ENCODE peak calls at places on chromosome 9, in six cellular contexts. Q is HCT116, D is HepG2, R is upper lobe of left lung, Y is K562, A is GM12878. J is an unnamed sample.

GRCh38 chr9:131270171-131271015 is 5.9 kb downstream of the FAM78A start:
- ATAC-seq in D (no peak), Q (no peak), Y (peak; percentile 10), R (peak; percentile 69), A (peak; percentile 31), J (peak; percentile 81)

GRCh38 chr9:134418986-134419683 is 92.9 kb downstream of the RXRA start:
- ATAC-seq in Y (no peak), D (peak; percentile 3), A (no peak), Q (peak; percentile 33), R (no peak), J (no peak)

GRCh38 chr9:110183208-110184145 is 24.5 kb downstream of the C9orf152 start:
- ATAC-seq in R (peak; percentile 80), Q (peak; percentile 89), A (peak; percentile 91), D (peak; percentile 67), Y (peak; percentile 95), J (peak; percentile 66)

GRCh38 chr9:79116709-79117108 is 455.1 kb upstream of the TLE4 start:
- ATAC-seq in Y (no peak), R (no peak), Q (no peak), D (no peak), A (no peak), J (no peak)

GRCh38 chr9:101397746-101398334 is 578 bp downstream of the MRPL50 start:
- ATAC-seq in A (peak; percentile 1), D (peak; percentile 5), R (no peak), Y (no peak), Q (no peak), J (no peak)

GRCh38 chr9:107739601-107740082 is 250.1 kb upstream of the KLF4 start:
- ATAC-seq in A (no peak), R (peak; percentile 80), Y (peak; percentile 45), D (no peak), Q (no peak), J (peak; percentile 24)

GRCh38 chr9:127640908-127641545 is 28.9 kb downstream of the STXBP1 start:
- ATAC-seq in R (no peak), Q (no peak), Y (no peak), D (no peak), A (no peak), J (no peak)

GRCh38 chr9:121499427-121500164 is at the start of gene GGTA1:
- ATAC-seq in R (peak; percentile 92), Q (peak; percentile 72), Y (peak; percentile 77), A (peak; percentile 34), D (peak; percentile 93), J (peak; percentile 77)

GRCh38 chr9:124040935-124041816 is 29.6 kb downstream of the LHX2 start:
- ATAC-seq in Y (peak; percentile 87), Q (peak; percentile 80), D (peak; percentile 58), A (peak; percentile 85), R (peak; percentile 82), J (peak; percentile 29)

GRCh38 chr9:95509851-95510529 is 6.8 kb downstream of the PTCH1 start:
- ATAC-seq in R (no peak), Q (no peak), D (no peak), Y (no peak), A (no peak), J (no peak)

GRCh38 chr9:95511952-95512750 is 4.6 kb downstream of the PTCH1 start:
- ATAC-seq in Y (no peak), R (no peak), D (no peak), A (no peak), Q (no peak), J (no peak)

GRCh38 chr9:95511232-95511951 is 5.4 kb downstream of the PTCH1 start:
- ATAC-seq in Y (peak; percentile 9), R (no peak), D (no peak), Q (peak; percentile 13), A (no peak), J (peak; percentile 14)

GRCh38 chr9:95508968-95509850 is 7.6 kb downstream of the PTCH1 start:
- ATAC-seq in A (peak; percentile 54), Q (peak; percentile 13), D (peak; percentile 27), R (peak; percentile 49), Y (peak; percentile 18), J (peak; percentile 38)

GRCh38 chr9:95510610-95511231 is 6.0 kb downstream of the PTCH1 start:
- ATAC-seq in D (peak; percentile 83), R (peak; percentile 86), Q (peak; percentile 79), Y (peak; percentile 76), A (peak; percentile 68), J (peak; percentile 90)
- TF ChIP-seq POLR2A in D (no peak), R (no peak), Q (no peak), Y (no peak), A (peak; percentile 78), J (peak; percentile 70)

DNA sequence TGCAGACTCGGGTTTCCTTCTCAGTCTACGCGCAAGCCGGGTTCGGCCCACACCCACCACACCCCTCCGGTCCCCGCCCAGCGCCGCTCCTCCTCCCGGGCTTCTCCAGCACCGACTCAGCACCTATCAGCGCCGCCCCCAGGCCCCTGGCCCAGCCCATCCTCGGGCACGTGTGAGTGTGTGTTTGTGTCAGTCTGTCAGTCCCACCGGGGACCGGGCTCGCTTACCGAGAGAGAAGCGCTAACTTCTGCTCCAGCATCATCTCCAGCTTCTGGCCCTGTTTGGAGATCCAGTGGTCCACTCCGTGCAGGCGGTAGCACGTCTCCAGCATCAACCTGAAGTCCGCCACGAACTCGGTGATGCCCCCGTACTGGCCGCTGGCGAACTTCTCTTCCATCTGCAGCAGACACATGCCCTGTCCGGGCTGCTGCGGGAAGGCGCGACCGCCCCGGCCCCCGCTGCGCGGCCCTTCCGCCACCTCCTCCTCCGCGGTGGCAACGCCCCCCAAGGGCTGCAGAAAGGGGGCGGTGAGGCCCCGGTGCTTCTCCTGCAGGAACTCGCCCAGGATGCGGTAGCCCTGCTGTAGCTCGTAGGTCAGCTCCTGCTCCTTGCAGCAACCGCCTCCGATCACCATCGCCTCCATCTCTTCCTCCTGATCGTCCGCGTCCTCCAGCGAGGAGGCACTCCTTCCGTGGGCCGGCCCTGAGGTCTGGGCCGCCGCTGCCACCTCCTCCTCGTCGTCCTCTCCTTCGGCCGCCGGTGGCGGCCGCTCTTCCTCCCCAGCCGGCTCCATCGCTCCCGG is 8.3 kb downstream of the RANBP6 start:
- ATAC-seq in R (peak; percentile 89), D (peak; percentile 94), Y (peak; percentile 96), Q (peak; percentile 84), A (peak; percentile 91), J (peak; percentile 61)
- TF ChIP-seq POLR2AphosphoS5 in R (peak; percentile 51), D (no peak), Y (no peak), Q (no peak), A (no peak), J (no peak)

GRCh38 chr9:137223078-137224040 is 1.3 kb upstream of the RNF208 start:
- ATAC-seq in D (peak; percentile 44), R (peak; percentile 96), Y (peak; percentile 84), A (peak; percentile 87), Q (peak; percentile 69), J (peak; percentile 94)
- TF ChIP-seq POLR2A in D (no peak), R (no peak), Y (peak; percentile 89), A (peak; percentile 79), Q (peak; percentile 58), J (peak; percentile 51)

GRCh38 chr9:81686614-81687520 is 2.5 kb downstream of the TLE1 start:
- ATAC-seq in Y (no peak), D (peak; percentile 79), R (peak; percentile 47), A (no peak), Q (peak; percentile 52), J (no peak)

GRCh38 chr9:81689343-81690175 is at the start of gene TLE1:
- ATAC-seq in A (no peak), Q (peak; percentile 89), Y (no peak), R (peak; percentile 95), D (peak; percentile 76), J (peak; percentile 97)

GRCh38 chr9:81685763-81686613 is 3.4 kb downstream of the TLE1 start:
- ATAC-seq in D (no peak), A (no peak), R (no peak), Y (no peak), Q (no peak), J (no peak)

GRCh38 chr9:81690251-81690851 is 1.0 kb upstream of the TLE1 start:
- ATAC-seq in R (no peak), Y (no peak), D (no peak), Q (no peak), A (no peak), J (no peak)

DNA sequence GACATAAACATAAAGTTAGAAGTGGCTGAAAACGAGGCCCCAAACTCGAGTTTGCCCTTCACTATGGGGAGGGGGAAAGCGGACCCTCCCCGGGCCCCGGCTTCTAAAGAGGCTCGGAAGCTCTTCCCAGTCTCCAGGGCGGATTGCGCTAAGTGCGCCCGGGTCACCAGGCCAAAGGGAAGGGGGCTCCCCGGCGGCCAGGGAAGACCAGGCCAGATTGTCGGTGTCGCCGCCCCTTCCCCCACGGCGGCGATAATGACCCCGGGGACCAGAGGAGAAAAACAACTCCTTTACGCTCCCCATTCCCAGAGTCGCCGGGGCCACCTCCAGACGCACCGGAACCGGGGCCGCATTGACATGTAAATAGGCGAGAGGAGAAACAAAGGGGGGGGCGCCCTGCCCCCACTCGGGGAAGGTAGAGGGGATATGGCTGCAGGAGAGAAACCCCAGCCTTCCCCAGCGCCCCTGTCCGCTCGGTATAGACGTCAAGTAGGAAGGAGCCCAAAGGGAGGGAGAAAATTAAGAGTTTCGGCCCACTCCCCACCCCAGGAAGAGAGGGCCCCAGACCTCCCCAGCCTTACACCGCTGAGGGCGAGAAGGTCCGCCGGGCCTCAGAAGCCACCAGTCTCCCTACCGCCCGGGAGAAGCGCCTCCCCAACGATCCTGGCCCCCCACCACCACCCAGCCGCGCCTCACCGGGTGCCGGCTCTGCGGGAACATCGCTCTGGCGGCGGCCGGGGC is 1.7 kb downstream of the TLE1 start:
- ATAC-seq in A (no peak), R (no peak), Q (no peak), D (peak; percentile 1), Y (no peak), J (no peak)
- TF ChIP-seq POLR2AphosphoS5 in A (no peak), R (peak; percentile 5), Q (no peak), D (no peak), Y (no peak), J (no peak)

GRCh38 chr9:129415031-129415953 is 205.6 kb downstream of the C9orf50 start:
- ATAC-seq in R (no peak), A (no peak), Q (no peak), D (peak; percentile 76), Y (peak; percentile 4), J (no peak)

GRCh38 chr9:129414377-129415021 is 206.4 kb downstream of the C9orf50 start:
- ATAC-seq in A (no peak), Y (peak; percentile 54), R (peak; percentile 25), D (peak; percentile 85), Q (peak; percentile 12), J (peak; percentile 19)

GRCh38 chr9:129411501-129412175 is 209.3 kb downstream of the C9orf50 start:
- ATAC-seq in A (no peak), Q (no peak), D (no peak), R (no peak), Y (no peak), J (no peak)

GRCh38 chr9:129412814-129413536 is 207.9 kb downstream of the C9orf50 start:
- ATAC-seq in Q (peak; percentile 31), Y (peak; percentile 52), R (peak; percentile 57), D (no peak), A (peak; percentile 57), J (peak; percentile 53)

DNA sequence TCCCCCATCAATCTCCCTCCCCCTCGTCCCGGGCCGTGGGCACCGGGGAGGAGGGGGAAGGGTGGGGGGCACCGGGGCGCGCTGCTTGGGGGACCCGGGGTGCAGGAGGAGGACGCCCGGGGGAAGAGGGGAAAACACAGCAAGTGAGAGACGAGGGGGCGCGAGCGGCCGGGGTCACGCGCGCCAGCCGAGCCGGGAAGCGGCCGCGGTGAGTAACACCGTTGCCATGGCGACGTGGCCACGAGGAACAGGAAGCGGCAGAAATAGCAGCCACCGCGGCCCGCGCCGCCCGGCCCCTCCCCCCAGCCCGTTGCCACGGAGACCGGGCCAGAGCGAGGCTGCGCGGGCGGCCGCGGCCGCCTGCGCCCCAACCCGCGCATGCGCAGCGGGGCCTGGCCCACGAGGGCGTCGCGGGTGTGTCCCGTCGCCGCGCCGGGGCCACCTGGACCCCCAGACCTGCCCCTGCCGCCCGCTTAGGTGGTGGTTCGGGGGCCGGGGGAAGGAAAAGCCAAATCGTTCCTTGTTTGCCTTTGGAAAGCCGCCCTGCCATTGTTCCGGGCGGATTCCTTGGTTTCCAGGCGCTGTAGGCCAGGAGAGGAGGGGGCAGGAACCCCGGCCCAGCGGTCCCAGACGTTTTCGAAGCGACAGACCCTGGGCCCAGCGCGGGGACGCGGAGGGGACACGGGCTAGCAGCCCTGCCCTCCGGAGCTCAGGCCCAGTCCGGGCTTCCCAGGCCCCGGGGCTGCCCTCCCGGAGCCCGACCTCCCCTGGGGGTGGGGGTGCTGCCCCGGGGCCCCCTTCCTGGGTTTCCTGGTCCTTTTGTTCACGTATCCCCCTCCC is 207.1 kb downstream of the C9orf50 start:
- ATAC-seq in R (peak; percentile 96), Q (peak; percentile 85), A (peak; percentile 94), Y (peak; percentile 87), D (peak; percentile 36), J (peak; percentile 91)
- TF ChIP-seq POLR2A in R (peak; percentile 78), Q (peak; percentile 17), A (peak; percentile 74), Y (peak; percentile 72), D (no peak), J (peak; percentile 90)